ENCODE peak calls at places on chromosomes 6 and 20, in four cellular contexts. One of them, this sample, is unnamed. For H3K4me1, the result is how much of the 10 kb centered on the place peaks cover.

GRCh38 chr6:72032056-72032455 is 145.7 kb downstream of the RIMS1 start:
- DNase-seq in left lung: no peak
- DNase-seq in transverse colon: no peak
- DNase-seq in testis: no peak
- DNase-seq in this sample: no peak

GRCh38 chr20:31602779-31603441 is 2.2 kb upstream of the ID1 start:
- DNase-seq in left lung: no peak
- DNase-seq in transverse colon: peak
- DNase-seq in testis: no peak
- DNase-seq in this sample: no peak

GRCh38 chr6:45423111-45423900 is 45.6 kb upstream of the SUPT3H start:
- DNase-seq in left lung: peak
- DNase-seq in transverse colon: peak
- DNase-seq in testis: peak
- DNase-seq in this sample: peak

GRCh38 chr20:1451092-1451491 is 15.6 kb downstream of the NSFL1C start:
- DNase-seq in left lung: no peak
- DNase-seq in transverse colon: no peak
- DNase-seq in testis: no peak
- DNase-seq in this sample: no peak

GRCh38 chr6:148657053-148657452 is 89.8 kb upstream of the UST start:
- DNase-seq in left lung: peak
- DNase-seq in transverse colon: peak
- DNase-seq in testis: peak
- DNase-seq in this sample: no peak

GRCh38 chr6:133291671-133292070 is 50.5 kb downstream of the EYA4 start:
- DNase-seq in left lung: no peak
- DNase-seq in transverse colon: no peak
- DNase-seq in testis: no peak
- DNase-seq in this sample: no peak

GRCh38 chr6:42564496-42564890 is 664 bp downstream of the UBR2 start:
- DNase-seq in left lung: no peak
- DNase-seq in transverse colon: no peak
- DNase-seq in testis: no peak
- DNase-seq in this sample: no peak

GRCh38 chr20:25553819-25554296 is 31.5 kb downstream of the NINL start:
- DNase-seq in left lung: no peak
- DNase-seq in transverse colon: no peak
- DNase-seq in testis: peak
- DNase-seq in this sample: no peak

GRCh38 chr6:25769983-25770382 is 15.4 kb downstream of the SLC17A4 start:
- DNase-seq in left lung: no peak
- DNase-seq in transverse colon: no peak
- DNase-seq in testis: no peak
- DNase-seq in this sample: no peak

GRCh38 chr20:35048739-35049138 is 43.9 kb downstream of the TRPC4AP start:
- DNase-seq in left lung: no peak
- DNase-seq in transverse colon: no peak
- DNase-seq in testis: peak
- DNase-seq in this sample: no peak

GRCh38 chr6:107539409-107539808 is 49.5 kb downstream of the SOBP start:
- DNase-seq in left lung: no peak
- DNase-seq in transverse colon: no peak
- DNase-seq in testis: no peak
- DNase-seq in this sample: no peak

GRCh38 chr6:79764758-79765157 is 133.6 kb downstream of the SH3BGRL2 start:
- DNase-seq in left lung: no peak
- DNase-seq in transverse colon: no peak
- DNase-seq in testis: no peak
- DNase-seq in this sample: no peak

GRCh38 chr20:3654326-3655031 is 8.7 kb downstream of the GFRA4 start:
- DNase-seq in left lung: no peak
- DNase-seq in transverse colon: no peak
- DNase-seq in testis: no peak
- DNase-seq in this sample: no peak

GRCh38 chr20:38789503-38790209 is 15.8 kb upstream of the PPP1R16B start:
- DNase-seq in left lung: no peak
- DNase-seq in transverse colon: no peak
- DNase-seq in testis: no peak
- DNase-seq in this sample: no peak

GRCh38 chr20:63083831-63084562 is 77.2 kb upstream of the BHLHE23 start:
- DNase-seq in left lung: peak
- DNase-seq in transverse colon: no peak
- DNase-seq in testis: no peak
- DNase-seq in this sample: no peak

GRCh38 chr6:17907467-17908229 is 79.8 kb downstream of the KIF13A start:
- DNase-seq in left lung: peak
- DNase-seq in transverse colon: peak
- DNase-seq in testis: peak
- DNase-seq in this sample: peak

GRCh38 chr20:37336369-37337207 is 9.4 kb upstream of the SRC start:
- DNase-seq in left lung: peak
- DNase-seq in transverse colon: peak
- DNase-seq in testis: peak
- DNase-seq in this sample: peak

GRCh38 chr20:43736588-43737091 is 9.8 kb upstream of the GTSF1L start:
- DNase-seq in left lung: no peak
- DNase-seq in transverse colon: no peak
- DNase-seq in testis: no peak
- DNase-seq in this sample: no peak

GRCh38 chr6:14270925-14271791 is 153.6 kb downstream of the CD83 start:
- DNase-seq in left lung: peak
- DNase-seq in transverse colon: peak
- DNase-seq in testis: no peak
- DNase-seq in this sample: no peak

GRCh38 chr6:14274552-14275492 is 157.2 kb downstream of the CD83 start:
- DNase-seq in left lung: no peak
- DNase-seq in transverse colon: no peak
- DNase-seq in testis: no peak
- DNase-seq in this sample: no peak

GRCh38 chr6:14274016-14274415 is 156.4 kb downstream of the CD83 start:
- DNase-seq in left lung: no peak
- DNase-seq in transverse colon: no peak
- DNase-seq in testis: no peak
- DNase-seq in this sample: no peak

GRCh38 chr6:14272111-14273085 is 154.8 kb downstream of the CD83 start:
- DNase-seq in left lung: no peak
- DNase-seq in transverse colon: no peak
- DNase-seq in testis: no peak
- DNase-seq in this sample: no peak

DNA sequence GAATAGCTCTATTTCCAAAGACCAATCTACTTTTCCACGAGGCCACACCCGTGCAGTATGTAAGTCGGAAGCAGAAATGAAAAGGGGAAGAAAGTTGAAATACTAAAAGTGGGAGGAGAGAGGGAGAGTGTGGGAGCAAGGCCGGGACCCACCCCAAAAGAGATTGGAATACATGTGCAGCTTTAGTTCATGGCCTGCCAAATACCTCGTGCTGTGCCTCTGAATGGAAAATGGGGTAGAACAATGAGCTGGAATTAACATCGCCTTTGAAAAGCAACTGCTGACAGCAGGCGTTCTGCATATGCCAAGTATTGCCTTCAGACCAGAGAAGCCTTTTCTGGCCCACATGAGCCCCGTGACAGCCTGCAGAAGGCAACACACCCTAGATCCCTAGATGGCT is 155.6 kb downstream of the CD83 start:
- DNase-seq in left lung: no peak
- DNase-seq in transverse colon: no peak
- DNase-seq in testis: no peak
- DNase-seq in this sample: no peak
- H3K4me1 ChIP-seq in left lung: under half
- H3K4me1 ChIP-seq in transverse colon: under half
- H3K4me1 ChIP-seq in testis: under half
- H3K4me1 ChIP-seq in this sample: under half

DNA sequence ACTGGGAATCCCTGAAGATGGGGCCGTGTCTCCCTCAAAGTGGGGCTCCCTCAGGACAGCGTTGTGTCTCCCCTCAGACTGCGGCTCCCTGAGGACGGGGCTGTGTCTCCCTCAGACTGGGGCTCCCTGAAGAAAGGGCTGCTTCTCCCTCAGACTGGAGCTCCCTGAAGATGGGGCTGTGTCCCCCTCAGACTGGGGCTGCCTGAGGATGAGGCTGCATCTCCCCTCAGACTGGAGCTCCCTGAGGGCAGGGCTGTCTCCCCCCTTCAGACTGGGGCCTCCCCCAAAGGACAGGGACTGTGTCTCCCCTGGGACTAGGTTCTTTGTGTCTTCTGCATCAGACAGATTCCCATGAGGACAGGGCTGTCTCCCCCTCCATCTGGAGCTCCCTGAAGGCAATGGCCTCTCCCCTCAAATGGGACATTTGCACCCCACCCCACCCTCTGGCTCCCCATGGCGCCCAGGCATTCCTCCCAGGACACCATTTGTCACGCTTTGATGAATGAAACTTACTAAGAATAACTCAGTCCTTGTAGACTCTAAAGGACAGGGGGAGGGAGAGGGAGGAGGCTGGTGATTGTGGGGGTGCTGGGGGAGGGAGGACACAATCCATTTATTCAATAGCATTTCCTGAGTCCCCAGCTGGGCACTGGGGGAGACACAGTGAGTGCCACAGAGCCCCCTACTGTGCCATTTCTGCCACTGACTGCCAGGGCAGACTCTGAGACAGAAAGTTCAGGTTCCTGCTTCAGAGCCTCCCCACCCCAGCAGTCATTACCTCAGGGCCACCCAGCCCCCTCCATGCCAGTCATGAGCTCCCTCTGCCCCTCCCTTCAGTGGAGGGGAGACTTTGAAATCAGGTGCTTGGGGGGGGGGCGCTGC is 122.4 kb downstream of the MRPL14 start:
- DNase-seq in left lung: peak
- DNase-seq in transverse colon: no peak
- DNase-seq in testis: no peak
- DNase-seq in this sample: peak
- TF ChIP-seq CTCF in left lung: no peak
- TF ChIP-seq CTCF in transverse colon: no peak
- TF ChIP-seq CTCF in testis: no peak
- TF ChIP-seq CTCF in this sample: no peak

GRCh38 chr6:111738156-111738555 is 132.5 kb upstream of the TRAF3IP2 start:
- DNase-seq in left lung: no peak
- DNase-seq in transverse colon: no peak
- DNase-seq in testis: no peak
- DNase-seq in this sample: no peak
- H3K4me1 ChIP-seq in left lung: under half
- H3K4me1 ChIP-seq in transverse colon: under half
- H3K4me1 ChIP-seq in testis: under half
- H3K4me1 ChIP-seq in this sample: under half

GRCh38 chr6:54876365-54876764 is 29.8 kb downstream of the FAM83B start:
- DNase-seq in left lung: no peak
- DNase-seq in transverse colon: no peak
- DNase-seq in testis: no peak
- DNase-seq in this sample: no peak

GRCh38 chr6:54876871-54877270 is 30.3 kb downstream of the FAM83B start:
- DNase-seq in left lung: no peak
- DNase-seq in transverse colon: no peak
- DNase-seq in testis: no peak
- DNase-seq in this sample: no peak

GRCh38 chr6:54879188-54879985 is 32.8 kb downstream of the FAM83B start:
- DNase-seq in left lung: no peak
- DNase-seq in transverse colon: no peak
- DNase-seq in testis: no peak
- DNase-seq in this sample: no peak

GRCh38 chr6:54877713-54878317 is 31.2 kb downstream of the FAM83B start:
- DNase-seq in left lung: no peak
- DNase-seq in transverse colon: no peak
- DNase-seq in testis: no peak
- DNase-seq in this sample: no peak

GRCh38 chr6:54878705-54879104 is 32.1 kb downstream of the FAM83B start:
- DNase-seq in left lung: no peak
- DNase-seq in transverse colon: no peak
- DNase-seq in testis: no peak
- DNase-seq in this sample: no peak
- TF ChIP-seq CTCF in left lung: no peak
- TF ChIP-seq CTCF in transverse colon: no peak
- TF ChIP-seq CTCF in testis: no peak
- TF ChIP-seq CTCF in this sample: peak

This sample was measured in Peyer's patch.